ENCODE peak calls at places on chromosomes 2 and 18, in nine cellular contexts. X, A, L, S, Y, O, V, K and R are unnamed samples.

GRCh38 chr2:125643585-125643984 is 1012.4 kb upstream of the GYPC start:
- DNase-seq in X (no peak), A (no peak), L (no peak), S (no peak), Y (no peak), O (no peak), V (no peak), K (no peak), R (no peak)

GRCh38 chr2:235539773-235540172 is 45.9 kb downstream of the AGAP1 start:
- DNase-seq in X (no peak), A (no peak), L (no peak), S (no peak), Y (no peak), O (no peak), V (no peak), K (no peak), R (no peak)

GRCh38 chr18:11994708-11995444 is 13.6 kb downstream of the IMPA2 start:
- DNase-seq in X (no peak), A (no peak), L (peak), S (peak), Y (no peak), O (no peak), V (no peak), K (no peak), R (no peak)

GRCh38 chr2:119641562-119642258 is 37.3 kb upstream of the TMEM177 start:
- DNase-seq in X (peak), A (peak), L (peak), S (peak), Y (peak), O (peak), V (peak), K (peak), R (no peak)

GRCh38 chr18:35470440-35470839 is 27.3 kb downstream of the INO80C start:
- DNase-seq in X (no peak), A (peak), L (no peak), S (no peak), Y (no peak), O (no peak), V (no peak), K (no peak), R (no peak)

GRCh38 chr2:10534514-10535250 is 86.6 kb upstream of the ODC1 start:
- DNase-seq in X (no peak), A (no peak), L (peak), S (no peak), Y (no peak), O (no peak), V (no peak), K (no peak), R (no peak)

GRCh38 chr2:69381337-69381737 is 5.7 kb downstream of the GFPT1 start:
- DNase-seq in X (no peak), A (no peak), L (peak), S (no peak), Y (no peak), O (no peak), V (no peak), K (no peak), R (no peak)

GRCh38 chr18:9708882-9709877 is 1.1 kb downstream of the RAB31 start:
- DNase-seq in X (no peak), A (no peak), L (no peak), S (no peak), Y (no peak), O (no peak), V (no peak), K (no peak), R (no peak)

GRCh38 chr18:41700435-41700834 is 254.6 kb upstream of the PIK3C3 start:
- DNase-seq in X (no peak), A (no peak), L (no peak), S (no peak), Y (no peak), O (no peak), V (no peak), K (no peak), R (no peak)

GRCh38 chr18:75638223-75638596 is 210.7 kb upstream of the SMIM21 start:
- DNase-seq in X (no peak), A (no peak), L (peak), S (no peak), Y (no peak), O (no peak), V (no peak), K (peak), R (no peak)

GRCh38 chr2:85448840-85449588 is 30.5 kb downstream of the SH2D6 start:
- DNase-seq in X (no peak), A (no peak), L (no peak), S (no peak), Y (no peak), O (no peak), V (no peak), K (no peak), R (no peak)

GRCh38 chr2:38037325-38037724 is 38.6 kb downstream of the CYP1B1 start:
- DNase-seq in X (no peak), A (no peak), L (no peak), S (no peak), Y (no peak), O (no peak), V (no peak), K (no peak), R (no peak)

GRCh38 chr2:1661891-1662605 is 82.3 kb downstream of the PXDN start:
- DNase-seq in X (no peak), A (no peak), L (no peak), S (no peak), Y (no peak), O (no peak), V (no peak), K (no peak), R (no peak)

GRCh38 chr2:47299555-47299954 is 103.4 kb upstream of the MSH2 start:
- DNase-seq in X (no peak), A (no peak), L (peak), S (peak), Y (no peak), O (no peak), V (no peak), K (no peak), R (no peak)

GRCh38 chr18:62420513-62421209 is 95.6 kb downstream of the TNFRSF11A start:
- DNase-seq in X (no peak), A (peak), L (peak), S (peak), Y (no peak), O (peak), V (no peak), K (no peak), R (no peak)